ENCODE peak calls at places on chromosomes 6 and 20, in eight cellular contexts. I is lung, Q is bronchial epithelial cell, R is GM23338, N is BJ, U is ascending aorta, H is stomach, C is psoas muscle. P is an unnamed sample.
A peak's percentile ranks its signal among the peaks of the same experiment; 100 is the strongest.

GRCh38 chr20:62473717-62474584 is 1.8 kb downstream of the GATA5 start:
- DNase-seq in N (no peak), Q (no peak), R (peak; percentile 60), H (no peak), U (no peak), I (no peak), C (no peak), P (no peak)

GRCh38 chr6:143896096-143896880 is 32.0 kb downstream of the ZC2HC1B start:
- DNase-seq in H (peak; percentile 50), C (no peak), R (no peak), Q (peak; percentile 65), U (no peak), I (peak; percentile 37), N (no peak), P (no peak)

GRCh38 chr6:34585512-34586045 is 29.4 kb upstream of the SPDEF start:
- DNase-seq in N (no peak), C (peak; percentile 37), I (no peak), H (no peak), U (no peak), R (no peak), Q (peak; percentile 60), P (peak; percentile 7)

GRCh38 chr6:165002358-165002757 is 307.0 kb downstream of the C6orf118 start:
- DNase-seq in U (no peak), N (no peak), Q (no peak), H (no peak), C (no peak), I (no peak), R (no peak), P (no peak)

GRCh38 chr20:1381753-1382591 is 10.9 kb downstream of the FKBP1A start:
- DNase-seq in C (no peak), U (no peak), Q (no peak), H (no peak), R (no peak), N (no peak), I (no peak), P (no peak)

GRCh38 chr6:112039431-112039770 is 14.5 kb upstream of the CCN6 start:
- DNase-seq in Q (no peak), R (no peak), I (no peak), U (no peak), N (no peak), C (no peak), H (no peak), P (no peak)

GRCh38 chr6:89242574-89243330 is 25.6 kb upstream of the GABRR1 start:
- DNase-seq in R (peak; percentile 57), H (no peak), I (no peak), C (no peak), N (no peak), U (no peak), Q (peak; percentile 52), P (peak; percentile 24)

GRCh38 chr20:40960521-40960956 is 68.1 kb upstream of the TOP1 start:
- DNase-seq in U (no peak), C (peak; percentile 46), N (no peak), H (peak; percentile 2), I (no peak), R (no peak), Q (no peak), P (no peak)

GRCh38 chr6:168414696-168415095 is 26.3 kb upstream of the SMOC2 start:
- DNase-seq in H (no peak), Q (no peak), U (no peak), C (no peak), N (no peak), I (no peak), R (no peak), P (no peak)

GRCh38 chr20:32924781-32925180 is 66.1 kb downstream of the EFCAB8 start:
- DNase-seq in I (no peak), N (no peak), U (no peak), C (no peak), H (peak; percentile 11), R (no peak), Q (no peak), P (no peak)

GRCh38 chr6:131931063-131931745 is 20.0 kb downstream of the CCN2 start:
- DNase-seq in R (no peak), I (no peak), N (no peak), U (no peak), Q (no peak), C (no peak), H (no peak), P (no peak)

GRCh38 chr20:62962221-62962879 is 9.8 kb downstream of the SLC17A9 start:
- DNase-seq in N (no peak), C (no peak), H (no peak), U (no peak), R (no peak), I (no peak), Q (no peak), P (no peak)

GRCh38 chr6:90144928-90145520 is 151.6 kb downstream of the BACH2 start:
- DNase-seq in N (no peak), I (no peak), Q (no peak), U (no peak), C (no peak), H (no peak), R (no peak), P (no peak)

GRCh38 chr20:63409066-63409833 is 48.1 kb upstream of the CHRNA4 start:
- DNase-seq in R (peak; percentile 65), U (no peak), H (no peak), N (no peak), I (no peak), Q (no peak), C (no peak), P (no peak)

GRCh38 chr20:37207176-37207575 is 27.8 kb upstream of the MROH8 start:
- DNase-seq in Q (no peak), H (no peak), I (no peak), C (no peak), R (no peak), U (no peak), N (no peak), P (no peak)

GRCh38 chr20:19110866-19111460 is 101.5 kb upstream of the SLC24A3 start:
- DNase-seq in U (no peak), N (no peak), Q (no peak), C (no peak), H (no peak), I (no peak), R (no peak), P (no peak)

GRCh38 chr6:25627001-25627400 is 25.0 kb upstream of the SCGN start:
- DNase-seq in H (no peak), C (no peak), I (no peak), Q (peak; percentile 32), R (peak; percentile 82), N (no peak), U (no peak), P (no peak)

GRCh38 chr6:102907181-102907580 is 1513.7 kb downstream of the GRIK2 start:
- DNase-seq in Q (no peak), I (no peak), N (no peak), R (peak; percentile 65), C (no peak), U (no peak), H (no peak), P (no peak)

GRCh38 chr20:37298190-37298939 is 8.9 kb downstream of the MANBAL start:
- DNase-seq in U (no peak), I (no peak), N (no peak), Q (peak; percentile 94), R (no peak), C (peak; percentile 62), H (peak; percentile 26), P (peak; percentile 32)

GRCh38 chr6:133774356-133774755 is 114.6 kb upstream of the TCF21 start:
- DNase-seq in Q (peak; percentile 84), N (no peak), H (no peak), U (no peak), I (no peak), C (no peak), R (no peak), P (peak; percentile 64)

GRCh38 chr6:105282801-105283585 is 103.2 kb upstream of the POPDC3 start:
- DNase-seq in Q (no peak), R (no peak), N (no peak), I (no peak), H (no peak), U (no peak), C (no peak), P (no peak)

GRCh38 chr20:57879437-57880115 is 169.8 kb upstream of the PMEPA1 start:
- DNase-seq in H (no peak), I (no peak), R (no peak), U (no peak), Q (no peak), N (no peak), C (no peak), P (no peak)

DNA sequence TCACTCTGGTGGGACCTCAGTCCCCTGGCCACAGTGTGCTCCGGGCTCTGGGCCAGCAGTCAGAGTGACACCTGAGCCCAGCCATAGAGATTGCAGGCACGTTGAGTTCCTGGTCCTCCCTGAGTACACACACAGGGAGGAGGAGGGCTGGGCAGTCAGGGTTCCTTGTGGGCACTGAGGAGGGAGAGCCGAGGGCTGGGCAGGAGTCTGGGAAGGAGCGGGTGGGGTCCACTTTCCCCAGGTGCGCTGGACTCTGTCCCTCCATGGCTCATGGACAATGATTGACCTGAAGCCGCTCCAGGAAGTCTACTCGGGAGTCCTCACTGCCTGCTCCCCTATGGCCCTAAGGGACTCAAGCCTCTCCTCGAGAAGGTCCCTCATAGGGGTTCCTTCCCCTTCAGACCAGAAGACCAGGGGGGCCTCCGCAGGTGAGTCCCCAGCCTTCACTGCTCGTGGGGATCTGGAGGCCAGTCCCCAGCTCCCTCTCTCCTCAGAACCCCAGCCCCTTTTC is 1.1 kb downstream of the SLC44A4 start:
- DNase-seq in C (no peak), I (peak; percentile 68), R (no peak), U (no peak), H (peak; percentile 93), Q (no peak), N (no peak), P (no peak)
- H3K4me3 ChIP-seq in C (no peak overlapping the region), I (no peak overlapping the region), R (no peak overlapping the region), U (no peak overlapping the region), H (peak overlapping the region; percentile 53), Q (no peak overlapping the region), N (no peak overlapping the region), P (no peak overlapping the region)

GRCh38 chr20:5003626-5004025 is 2.3 kb upstream of the SLC23A2 start:
- DNase-seq in Q (no peak), H (no peak), I (no peak), U (no peak), R (no peak), N (no peak), C (no peak), P (no peak)
- H3K27me3 ChIP-seq in Q (no peaks in the 10 kb centered on the region), H (no peaks in the 10 kb centered on the region), I (no peaks in the 10 kb centered on the region), U (no peaks in the 10 kb centered on the region), R (peaks cover 10% of the 10 kb centered on the region), N (no peaks in the 10 kb centered on the region), C (no peaks in the 10 kb centered on the region), P (no peaks in the 10 kb centered on the region)

GRCh38 chr20:44247676-44248419 is 740 bp downstream of the GDAP1L1 start:
- DNase-seq in I (no peak), Q (peak; percentile 3), U (no peak), H (no peak), N (no peak), C (no peak), R (peak; percentile 93), P (peak; percentile 7)
- TF ChIP-seq CTCF in I (no peak), Q (peak; percentile 19), U (no peak), H (no peak), N (peak; percentile 24), C (no peak), R (peak; percentile 76), P (peak; percentile 79)

DNA sequence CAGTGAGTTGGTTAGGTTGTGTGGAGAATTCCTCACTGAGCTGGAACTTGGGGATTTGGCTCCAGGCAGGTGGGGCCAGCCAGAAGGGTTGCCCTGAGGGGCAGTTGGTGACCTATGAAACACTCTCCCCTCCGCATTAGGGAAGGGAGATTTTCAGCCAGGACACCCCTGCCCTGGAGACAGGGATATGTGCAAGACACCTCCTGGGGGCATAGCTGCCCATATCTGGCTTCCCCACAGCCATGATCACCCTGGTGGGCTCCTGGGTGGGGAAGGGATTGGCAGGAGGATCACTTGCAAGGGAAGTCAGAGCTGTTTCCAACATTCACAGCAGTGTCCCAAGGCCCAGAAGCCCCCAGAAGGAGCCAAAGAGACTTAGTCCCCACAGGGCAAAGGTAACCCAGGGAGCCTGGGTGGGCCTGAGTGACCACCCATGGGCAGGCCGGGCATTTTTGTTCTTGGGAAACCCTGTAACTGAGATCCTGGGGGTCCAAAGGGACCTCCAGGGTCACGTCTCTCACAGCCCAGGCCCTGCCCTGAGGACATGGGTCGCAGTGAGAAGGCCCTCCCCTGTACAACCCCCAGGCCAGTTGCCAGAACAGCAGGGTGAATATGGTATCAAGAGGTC is 145.8 kb downstream of the MRPL14 start:
- DNase-seq in I (no peak), N (no peak), H (peak; percentile 11), Q (no peak), U (no peak), C (no peak), R (no peak), P (no peak)
- H3K4me3 ChIP-seq in I (no peak overlapping the region), N (no peak overlapping the region), H (no peak overlapping the region), Q (no peak overlapping the region), U (no peak overlapping the region), C (no peak overlapping the region), R (no peak overlapping the region), P (no peak overlapping the region)